ENCODE peak calls at places on chromosome 17, in seven cellular contexts. One of them, this sample, is unnamed.

GRCh38 chr17:42937712-42938596 is 26.3 kb downstream of the AARSD1 start:
- DNase-seq in head of caudate nucleus: peak
- DNase-seq in HS-5: no peak
- DNase-seq in HCT116: peak
- DNase-seq in bronchial epithelial cell: peak
- DNase-seq in RWPE1: peak
- DNase-seq in stimulated activated CD8-positive, alpha-beta memory T cell treated with anti-CD3 and anti-CD28 coated beads, Interleukin-2, amount 100 ng/mL, for 48 hours: peak
- DNase-seq in this sample: peak

GRCh38 chr17:68497885-68498319 is 14.3 kb upstream of the PRKAR1A start:
- DNase-seq in HS-5: no peak
- DNase-seq in head of caudate nucleus: no peak
- DNase-seq in stimulated activated CD8-positive, alpha-beta memory T cell treated with anti-CD3 and anti-CD28 coated beads, Interleukin-2, amount 100 ng/mL, for 48 hours: no peak
- DNase-seq in bronchial epithelial cell: no peak
- DNase-seq in HCT116: no peak
- DNase-seq in RWPE1: no peak
- DNase-seq in this sample: no peak

GRCh38 chr17:17866897-17867296 is 30.1 kb upstream of the SREBF1 start:
- DNase-seq in bronchial epithelial cell: no peak
- DNase-seq in HS-5: no peak
- DNase-seq in RWPE1: no peak
- DNase-seq in head of caudate nucleus: no peak
- DNase-seq in HCT116: no peak
- DNase-seq in stimulated activated CD8-positive, alpha-beta memory T cell treated with anti-CD3 and anti-CD28 coated beads, Interleukin-2, amount 100 ng/mL, for 48 hours: no peak
- DNase-seq in this sample: no peak

GRCh38 chr17:16477255-16477654 is 14.7 kb downstream of the LRRC75A start:
- DNase-seq in HS-5: peak
- DNase-seq in stimulated activated CD8-positive, alpha-beta memory T cell treated with anti-CD3 and anti-CD28 coated beads, Interleukin-2, amount 100 ng/mL, for 48 hours: no peak
- DNase-seq in head of caudate nucleus: no peak
- DNase-seq in HCT116: peak
- DNase-seq in bronchial epithelial cell: peak
- DNase-seq in RWPE1: peak
- DNase-seq in this sample: peak

GRCh38 chr17:2924211-2924610 is 128.0 kb downstream of the RAP1GAP2 start:
- DNase-seq in head of caudate nucleus: peak
- DNase-seq in HS-5: no peak
- DNase-seq in RWPE1: peak
- DNase-seq in stimulated activated CD8-positive, alpha-beta memory T cell treated with anti-CD3 and anti-CD28 coated beads, Interleukin-2, amount 100 ng/mL, for 48 hours: no peak
- DNase-seq in bronchial epithelial cell: peak
- DNase-seq in HCT116: no peak
- DNase-seq in this sample: peak

GRCh38 chr17:73800893-73801292 is 156.6 kb upstream of the SDK2 start:
- DNase-seq in RWPE1: no peak
- DNase-seq in bronchial epithelial cell: no peak
- DNase-seq in head of caudate nucleus: peak
- DNase-seq in HCT116: no peak
- DNase-seq in stimulated activated CD8-positive, alpha-beta memory T cell treated with anti-CD3 and anti-CD28 coated beads, Interleukin-2, amount 100 ng/mL, for 48 hours: no peak
- DNase-seq in HS-5: no peak
- DNase-seq in this sample: no peak

GRCh38 chr17:68732301-68732749 is 131.2 kb upstream of the FAM20A start:
- DNase-seq in bronchial epithelial cell: peak
- DNase-seq in stimulated activated CD8-positive, alpha-beta memory T cell treated with anti-CD3 and anti-CD28 coated beads, Interleukin-2, amount 100 ng/mL, for 48 hours: no peak
- DNase-seq in HS-5: no peak
- DNase-seq in head of caudate nucleus: no peak
- DNase-seq in HCT116: no peak
- DNase-seq in RWPE1: no peak
- DNase-seq in this sample: peak

GRCh38 chr17:47952181-47953021 is 5.3 kb downstream of the PRR15L start:
- DNase-seq in bronchial epithelial cell: no peak
- DNase-seq in HCT116: no peak
- DNase-seq in head of caudate nucleus: no peak
- DNase-seq in RWPE1: no peak
- DNase-seq in HS-5: no peak
- DNase-seq in stimulated activated CD8-positive, alpha-beta memory T cell treated with anti-CD3 and anti-CD28 coated beads, Interleukin-2, amount 100 ng/mL, for 48 hours: no peak
- DNase-seq in this sample: no peak

GRCh38 chr17:55440391-55440790 is 18.8 kb upstream of the MMD start:
- DNase-seq in stimulated activated CD8-positive, alpha-beta memory T cell treated with anti-CD3 and anti-CD28 coated beads, Interleukin-2, amount 100 ng/mL, for 48 hours: no peak
- DNase-seq in head of caudate nucleus: no peak
- DNase-seq in HS-5: no peak
- DNase-seq in bronchial epithelial cell: peak
- DNase-seq in HCT116: no peak
- DNase-seq in RWPE1: no peak
- DNase-seq in this sample: no peak

GRCh38 chr17:2398655-2399571 is 1.9 kb downstream of the MNT start:
- DNase-seq in stimulated activated CD8-positive, alpha-beta memory T cell treated with anti-CD3 and anti-CD28 coated beads, Interleukin-2, amount 100 ng/mL, for 48 hours: no peak
- DNase-seq in RWPE1: peak
- DNase-seq in bronchial epithelial cell: peak
- DNase-seq in HS-5: no peak
- DNase-seq in head of caudate nucleus: peak
- DNase-seq in HCT116: no peak
- DNase-seq in this sample: peak

GRCh38 chr17:37821025-37821713 is 76.3 kb upstream of the HNF1B start:
- DNase-seq in bronchial epithelial cell: peak
- DNase-seq in head of caudate nucleus: no peak
- DNase-seq in HCT116: no peak
- DNase-seq in HS-5: no peak
- DNase-seq in stimulated activated CD8-positive, alpha-beta memory T cell treated with anti-CD3 and anti-CD28 coated beads, Interleukin-2, amount 100 ng/mL, for 48 hours: no peak
- DNase-seq in RWPE1: no peak
- DNase-seq in this sample: peak

GRCh38 chr17:32958418-32958817 is 30.5 kb downstream of the TMEM98 start:
- DNase-seq in head of caudate nucleus: no peak
- DNase-seq in stimulated activated CD8-positive, alpha-beta memory T cell treated with anti-CD3 and anti-CD28 coated beads, Interleukin-2, amount 100 ng/mL, for 48 hours: no peak
- DNase-seq in HCT116: no peak
- DNase-seq in RWPE1: no peak
- DNase-seq in HS-5: peak
- DNase-seq in bronchial epithelial cell: no peak
- DNase-seq in this sample: no peak

GRCh38 chr17:50679008-50679544 is 28.6 kb downstream of the ANKRD40 start:
- DNase-seq in head of caudate nucleus: no peak
- DNase-seq in bronchial epithelial cell: no peak
- DNase-seq in HCT116: no peak
- DNase-seq in HS-5: no peak
- DNase-seq in RWPE1: no peak
- DNase-seq in stimulated activated CD8-positive, alpha-beta memory T cell treated with anti-CD3 and anti-CD28 coated beads, Interleukin-2, amount 100 ng/mL, for 48 hours: no peak
- DNase-seq in this sample: no peak

GRCh38 chr17:15263206-15263579 is 1.9 kb downstream of the PMP22 start:
- DNase-seq in bronchial epithelial cell: no peak
- DNase-seq in head of caudate nucleus: peak
- DNase-seq in HS-5: no peak
- DNase-seq in HCT116: no peak
- DNase-seq in stimulated activated CD8-positive, alpha-beta memory T cell treated with anti-CD3 and anti-CD28 coated beads, Interleukin-2, amount 100 ng/mL, for 48 hours: no peak
- DNase-seq in RWPE1: no peak
- DNase-seq in this sample: peak

GRCh38 chr17:9959377-9959981 is 54.4 kb upstream of the RCVRN start:
- DNase-seq in stimulated activated CD8-positive, alpha-beta memory T cell treated with anti-CD3 and anti-CD28 coated beads, Interleukin-2, amount 100 ng/mL, for 48 hours: peak
- DNase-seq in HCT116: peak
- DNase-seq in bronchial epithelial cell: peak
- DNase-seq in HS-5: no peak
- DNase-seq in RWPE1: peak
- DNase-seq in head of caudate nucleus: peak
- DNase-seq in this sample: peak

GRCh38 chr17:4519361-4519788 is 20.7 kb downstream of the SPNS2 start:
- DNase-seq in bronchial epithelial cell: no peak
- DNase-seq in RWPE1: no peak
- DNase-seq in head of caudate nucleus: no peak
- DNase-seq in HCT116: no peak
- DNase-seq in stimulated activated CD8-positive, alpha-beta memory T cell treated with anti-CD3 and anti-CD28 coated beads, Interleukin-2, amount 100 ng/mL, for 48 hours: no peak
- DNase-seq in HS-5: no peak
- DNase-seq in this sample: no peak

GRCh38 chr17:40319651-40320550 is 10.9 kb downstream of the RARA start:
- DNase-seq in stimulated activated CD8-positive, alpha-beta memory T cell treated with anti-CD3 and anti-CD28 coated beads, Interleukin-2, amount 100 ng/mL, for 48 hours: peak
- DNase-seq in bronchial epithelial cell: no peak
- DNase-seq in HS-5: no peak
- DNase-seq in RWPE1: no peak
- DNase-seq in head of caudate nucleus: no peak
- DNase-seq in HCT116: no peak
- DNase-seq in this sample: no peak

GRCh38 chr17:74419862-74420492 is 11.9 kb upstream of the GPRC5C start:
- DNase-seq in stimulated activated CD8-positive, alpha-beta memory T cell treated with anti-CD3 and anti-CD28 coated beads, Interleukin-2, amount 100 ng/mL, for 48 hours: no peak
- DNase-seq in HS-5: no peak
- DNase-seq in RWPE1: no peak
- DNase-seq in bronchial epithelial cell: no peak
- DNase-seq in head of caudate nucleus: no peak
- DNase-seq in HCT116: no peak
- DNase-seq in this sample: no peak

GRCh38 chr17:77235370-77236080 is 94.8 kb downstream of the SEC14L1 start:
- DNase-seq in RWPE1: no peak
- DNase-seq in bronchial epithelial cell: peak
- DNase-seq in stimulated activated CD8-positive, alpha-beta memory T cell treated with anti-CD3 and anti-CD28 coated beads, Interleukin-2, amount 100 ng/mL, for 48 hours: no peak
- DNase-seq in head of caudate nucleus: no peak
- DNase-seq in HS-5: no peak
- DNase-seq in HCT116: no peak
- DNase-seq in this sample: peak

GRCh38 chr17:77049440-77049839 is 91.3 kb upstream of the SEC14L1 start:
- DNase-seq in bronchial epithelial cell: peak
- DNase-seq in RWPE1: no peak
- DNase-seq in HCT116: peak
- DNase-seq in stimulated activated CD8-positive, alpha-beta memory T cell treated with anti-CD3 and anti-CD28 coated beads, Interleukin-2, amount 100 ng/mL, for 48 hours: no peak
- DNase-seq in HS-5: no peak
- DNase-seq in head of caudate nucleus: no peak
- DNase-seq in this sample: no peak

GRCh38 chr17:21376585-21376834 is 353 bp downstream of the KCNJ12 start:
- DNase-seq in HS-5: no peak
- DNase-seq in RWPE1: no peak
- DNase-seq in bronchial epithelial cell: no peak
- DNase-seq in head of caudate nucleus: no peak
- DNase-seq in HCT116: no peak
- DNase-seq in stimulated activated CD8-positive, alpha-beta memory T cell treated with anti-CD3 and anti-CD28 coated beads, Interleukin-2, amount 100 ng/mL, for 48 hours: no peak
- DNase-seq in this sample: no peak

GRCh38 chr17:5502552-5502951 is 16.2 kb downstream of the MIS12 start:
- DNase-seq in RWPE1: no peak
- DNase-seq in stimulated activated CD8-positive, alpha-beta memory T cell treated with anti-CD3 and anti-CD28 coated beads, Interleukin-2, amount 100 ng/mL, for 48 hours: no peak
- DNase-seq in HS-5: no peak
- DNase-seq in bronchial epithelial cell: no peak
- DNase-seq in HCT116: no peak
- DNase-seq in head of caudate nucleus: no peak
- DNase-seq in this sample: no peak

GRCh38 chr17:30378191-30378796 is 433 bp upstream of the CPD start:
- DNase-seq in HS-5: no peak
- DNase-seq in HCT116: no peak
- DNase-seq in RWPE1: no peak
- DNase-seq in bronchial epithelial cell: no peak
- DNase-seq in head of caudate nucleus: no peak
- DNase-seq in stimulated activated CD8-positive, alpha-beta memory T cell treated with anti-CD3 and anti-CD28 coated beads, Interleukin-2, amount 100 ng/mL, for 48 hours: peak
- DNase-seq in this sample: no peak

GRCh38 chr17:15083225-15083624 is 181.9 kb downstream of the PMP22 start:
- DNase-seq in RWPE1: no peak
- DNase-seq in HCT116: no peak
- DNase-seq in HS-5: no peak
- DNase-seq in bronchial epithelial cell: no peak
- DNase-seq in head of caudate nucleus: no peak
- DNase-seq in stimulated activated CD8-positive, alpha-beta memory T cell treated with anti-CD3 and anti-CD28 coated beads, Interleukin-2, amount 100 ng/mL, for 48 hours: no peak
- DNase-seq in this sample: no peak

This sample was measured in MCF 10A.